ENCODE peak calls at places on chromosomes 7 and 10, in seven cellular contexts. A is sigmoid colon, D is stomach, H is H1, P is A549, Q is upper lobe of left lung, B is K562. L is an unnamed sample. For H3K4me1, the result is how much of the 10 kb centered on the place peaks cover.

GRCh38 chr7:24123061-24123460 is 160.9 kb upstream of the NPY start:
- DNase-seq in A (no peak), D (no peak), H (no peak), P (no peak), Q (no peak), B (no peak), L (no peak)

GRCh38 chr10:53314856-53315255 is 542.3 kb upstream of the MBL2 start:
- DNase-seq in A (no peak), D (no peak), H (no peak), P (no peak), Q (no peak), B (no peak), L (no peak)

GRCh38 chr7:40808409-40808942 is 673.7 kb downstream of the SUGCT start:
- DNase-seq in A (no peak), D (no peak), H (no peak), P (no peak), Q (no peak), B (no peak), L (no peak)

GRCh38 chr10:120204877-120205276 is 252.2 kb upstream of the PLPP4 start:
- DNase-seq in A (no peak), D (no peak), H (no peak), P (no peak), Q (no peak), B (no peak), L (no peak)

GRCh38 chr10:62817120-62817762 is 1.1 kb upstream of the EGR2 start:
- DNase-seq in A (peak), D (no peak), H (no peak), P (no peak), Q (peak), B (peak), L (peak)

GRCh38 chr10:127296696-127297095 is 100.3 kb upstream of the INSYN2A start:
- DNase-seq in A (no peak), D (peak), H (no peak), P (no peak), Q (no peak), B (no peak), L (no peak)

GRCh38 chr7:28409716-28410627 is 2.3 kb upstream of the CREB5 start:
- DNase-seq in A (peak), D (peak), H (no peak), P (peak), Q (peak), B (no peak), L (no peak)

GRCh38 chr7:156064921-156065386 is 252.7 kb upstream of the SHH start:
- DNase-seq in A (peak), D (no peak), H (no peak), P (no peak), Q (no peak), B (no peak), L (no peak)

GRCh38 chr7:493661-494251 is 25.9 kb downstream of the PDGFA start:
- DNase-seq in A (peak), D (no peak), H (no peak), P (no peak), Q (peak), B (no peak), L (no peak)

GRCh38 chr7:55087521-55087961 is 68.7 kb downstream of the EGFR start:
- DNase-seq in A (no peak), D (no peak), H (no peak), P (no peak), Q (no peak), B (no peak), L (no peak)

GRCh38 chr10:124697837-124698559 is 46.2 kb downstream of the FAM53B start:
- DNase-seq in A (no peak), D (no peak), H (no peak), P (peak), Q (no peak), B (no peak), L (no peak)

GRCh38 chr10:16902606-16903005 is 85.4 kb upstream of the RSU1 start:
- DNase-seq in A (no peak), D (no peak), H (no peak), P (no peak), Q (no peak), B (no peak), L (no peak)

GRCh38 chr10:3527144-3527543 is 257.9 kb downstream of the KLF6 start:
- DNase-seq in A (no peak), D (no peak), H (no peak), P (no peak), Q (no peak), B (no peak), L (no peak)

GRCh38 chr10:86389441-86390193 is 23.0 kb upstream of the GRID1 start:
- DNase-seq in A (peak), D (peak), H (peak), P (peak), Q (peak), B (peak), L (no peak)

GRCh38 chr10:69089638-69090599 is 2.0 kb downstream of the SRGN start:
- DNase-seq in A (no peak), D (peak), H (no peak), P (no peak), Q (no peak), B (no peak), L (no peak)

GRCh38 chr7:16982640-16983103 is 100.9 kb upstream of the AGR3 start:
- DNase-seq in A (no peak), D (no peak), H (no peak), P (no peak), Q (no peak), B (peak), L (no peak)

GRCh38 chr7:290554-291301 is 758 bp downstream of the FOXL3 start:
- DNase-seq in A (no peak), D (no peak), H (no peak), P (no peak), Q (no peak), B (no peak), L (no peak)

GRCh38 chr7:24477807-24478655 is 95.2 kb upstream of the PALS2 start:
- DNase-seq in A (no peak), D (no peak), H (peak), P (peak), Q (no peak), B (peak), L (no peak)

GRCh38 chr7:120272261-120272895 is 597 bp upstream of the KCND2 start:
- DNase-seq in A (no peak), D (no peak), H (no peak), P (peak), Q (no peak), B (peak), L (no peak)

GRCh38 chr7:3176112-3176836 is 124.8 kb upstream of the SDK1 start:
- DNase-seq in A (peak), D (no peak), H (peak), P (no peak), Q (no peak), B (no peak), L (no peak)

GRCh38 chr10:17375936-17376584 is 78.3 kb downstream of the ST8SIA6 start:
- DNase-seq in A (no peak), D (no peak), H (peak), P (peak), Q (no peak), B (peak), L (no peak)

GRCh38 chr10:129727071-129727470 is 237.0 kb downstream of the EBF3 start:
- DNase-seq in A (no peak), D (no peak), H (no peak), P (no peak), Q (no peak), B (no peak), L (peak)

GRCh38 chr10:64396105-64396504 is 874.9 kb downstream of the REEP3 start:
- DNase-seq in A (no peak), D (no peak), H (no peak), P (no peak), Q (no peak), B (no peak), L (no peak)

GRCh38 chr10:124279298-124279697 is 139.4 kb downstream of the OAT start:
- DNase-seq in A (no peak), D (no peak), H (no peak), P (no peak), Q (no peak), B (no peak), L (no peak)

GRCh38 chr7:2738110-2738509 is 50.1 kb downstream of the AMZ1 start:
- DNase-seq in A (peak), D (peak), H (no peak), P (no peak), Q (no peak), B (no peak), L (no peak)

GRCh38 chr10:121527690-121528089 is 70.6 kb downstream of the FGFR2 start:
- DNase-seq in A (peak), D (no peak), H (no peak), P (no peak), Q (no peak), B (no peak), L (no peak)

GRCh38 chr7:5867060-5867459 is 13.5 kb upstream of the OCM start:
- DNase-seq in A (no peak), D (no peak), H (no peak), P (no peak), Q (no peak), B (no peak), L (no peak)

GRCh38 chr7:17013204-17013603 is 131.4 kb upstream of the AGR3 start:
- DNase-seq in A (no peak), D (no peak), H (no peak), P (no peak), Q (no peak), B (no peak), L (no peak)

GRCh38 chr10:115846528-115846927 is 426.5 kb downstream of the GFRA1 start:
- DNase-seq in A (no peak), D (no peak), H (no peak), P (no peak), Q (no peak), B (no peak), L (no peak)

GRCh38 chr10:76117949-76118348 is 686.5 kb downstream of the LRMDA start:
- DNase-seq in A (no peak), D (no peak), H (no peak), P (no peak), Q (no peak), B (no peak), L (no peak)

GRCh38 chr10:30170814-30171213 is 111.4 kb upstream of the JCAD start:
- DNase-seq in A (no peak), D (no peak), H (no peak), P (no peak), Q (no peak), B (no peak), L (no peak)

GRCh38 chr7:116408166-116408565 is 91.4 kb upstream of the CAV2 start:
- DNase-seq in A (no peak), D (no peak), H (no peak), P (no peak), Q (no peak), B (no peak), L (no peak)

GRCh38 chr10:103582331-103583123 is 89.0 kb downstream of the NEURL1 start:
- DNase-seq in A (no peak), D (no peak), H (no peak), P (no peak), Q (no peak), B (no peak), L (no peak)

GRCh38 chr7:95330194-95331003 is 6.1 kb upstream of the PON1 start:
- DNase-seq in A (no peak), D (no peak), H (no peak), P (no peak), Q (no peak), B (no peak), L (no peak)

GRCh38 chr10:116737582-116738358 is 4.6 kb downstream of the HSPA12A start:
- DNase-seq in A (no peak), D (no peak), H (no peak), P (peak), Q (no peak), B (no peak), L (no peak)

GRCh38 chr10:98030093-98030821 is at the start of gene CRTAC1:
- DNase-seq in A (peak), D (peak), H (peak), P (peak), Q (peak), B (no peak), L (no peak)
- H3K4me3 ChIP-seq in A (peak), D (peak), H (peak), P (peak), Q (peak), B (no peak), L (peak)

DNA sequence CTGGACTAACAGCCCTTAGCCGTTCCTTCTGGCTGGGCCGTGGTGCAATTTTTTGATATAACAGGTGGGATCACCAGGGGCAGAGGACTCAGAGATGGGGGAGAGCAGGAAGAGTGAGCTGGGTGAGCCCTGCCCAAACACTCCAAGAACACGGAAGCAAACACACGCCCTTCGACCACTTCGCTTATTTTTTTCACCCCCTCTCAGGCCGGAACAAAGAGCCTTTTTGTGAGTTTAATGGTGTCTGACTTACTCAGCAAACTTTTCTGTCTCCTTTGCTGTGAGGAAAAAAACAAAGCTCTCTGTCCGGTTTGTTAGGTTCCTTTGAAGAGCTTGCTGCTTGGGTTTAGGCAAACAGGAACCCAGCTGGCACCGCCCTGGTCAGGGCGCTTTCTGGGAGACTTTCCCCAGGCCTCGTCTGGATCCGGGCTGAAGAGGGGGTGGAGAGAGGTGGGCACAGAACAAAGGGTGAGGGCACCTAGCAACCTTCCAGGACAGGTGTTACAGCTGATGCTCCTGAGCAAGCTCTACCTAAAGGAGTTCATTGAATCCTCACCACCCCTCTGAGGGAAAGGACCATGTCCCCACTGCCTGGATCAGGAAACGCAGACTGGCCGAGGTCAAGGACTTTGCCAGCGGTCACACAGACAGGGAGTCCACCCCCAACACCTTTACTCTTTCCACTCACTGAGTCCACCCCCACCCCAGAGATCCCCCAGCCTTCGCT is 23.3 kb downstream of the CALML3 start:
- DNase-seq in A (peak), D (peak), H (no peak), P (peak), Q (no peak), B (no peak), L (peak)
- TF ChIP-seq EP300 in A (no peak), D (no peak), H (no peak), P (no peak), Q (no peak), B (no peak), L (no peak)

GRCh38 chr10:48416584-48417232 is 110.2 kb downstream of the MAPK8 start:
- DNase-seq in A (no peak), D (no peak), H (no peak), P (no peak), Q (no peak), B (no peak), L (no peak)
- H3K4me1 ChIP-seq in A (under half), D (under half), H (under half), P (under half), Q (under half), B (under half), L (under half)

DNA sequence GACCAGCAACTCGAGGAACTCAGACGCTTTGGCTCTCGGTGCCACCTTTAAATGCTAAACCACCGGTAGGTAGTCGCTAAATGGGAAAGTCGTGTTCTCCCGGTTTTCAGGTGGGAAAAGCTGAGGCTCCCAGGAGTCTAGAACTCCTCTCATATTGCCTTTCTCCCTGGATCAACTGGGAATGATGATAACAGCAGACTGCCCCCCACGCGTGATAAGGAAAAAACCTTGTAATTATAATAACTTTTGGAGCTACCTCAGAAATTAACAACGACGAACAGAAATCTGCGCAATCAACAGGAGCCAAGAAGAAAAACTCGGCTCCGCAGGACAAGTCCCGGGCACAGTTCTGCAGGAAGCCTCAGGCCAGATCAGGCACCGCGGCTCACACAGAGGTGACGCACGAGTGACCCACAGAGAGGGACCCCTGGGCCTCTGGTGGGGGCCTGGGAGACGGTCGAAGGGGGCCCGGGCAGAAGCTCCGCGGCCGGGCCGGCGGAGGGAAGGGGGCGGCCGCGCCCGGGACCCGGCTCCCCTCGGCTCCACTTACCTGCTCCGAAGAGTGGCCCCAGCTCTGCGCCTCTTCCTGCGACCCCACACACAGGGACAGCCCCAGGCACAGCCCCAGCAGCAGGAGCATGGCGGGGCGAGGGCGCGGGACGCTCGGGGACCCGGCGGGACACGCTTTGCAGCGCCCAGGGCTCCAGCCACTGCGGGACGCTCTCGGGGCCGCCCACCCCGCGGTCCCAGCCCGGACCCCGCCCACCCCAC is at the start of gene ITIH5:
- DNase-seq in A (peak), D (no peak), H (no peak), P (no peak), Q (peak), B (peak), L (peak)
- H3K4me3 ChIP-seq in A (peak), D (peak), H (peak), P (peak), Q (peak), B (no peak), L (peak)

GRCh38 chr10:78313636-78314035 is 280.0 kb downstream of the RPS24 start:
- DNase-seq in A (no peak), D (no peak), H (no peak), P (no peak), Q (no peak), B (no peak), L (no peak)

GRCh38 chr10:78313047-78313381 is 279.4 kb downstream of the RPS24 start:
- DNase-seq in A (no peak), D (no peak), H (no peak), P (no peak), Q (no peak), B (no peak), L (no peak)

GRCh38 chr10:78310481-78311080 is 276.9 kb downstream of the RPS24 start:
- DNase-seq in A (no peak), D (no peak), H (no peak), P (no peak), Q (no peak), B (no peak), L (no peak)

GRCh38 chr10:78314651-78315050 is 281.0 kb downstream of the RPS24 start:
- DNase-seq in A (no peak), D (no peak), H (no peak), P (no peak), Q (no peak), B (no peak), L (peak)

GRCh38 chr10:78312197-78313046 is 278.8 kb downstream of the RPS24 start:
- DNase-seq in A (peak), D (no peak), H (no peak), P (no peak), Q (no peak), B (no peak), L (no peak)
- TF ChIP-seq EP300 in A (peak), D (peak), H (no peak), P (no peak), Q (no peak), B (no peak), L (no peak)

L was measured in suprapubic skin.